ENCODE peak calls at places on chromosome 5, in five cellular contexts. J, D, P, L and E are unnamed samples.

GRCh38 chr5:20166496-20166895 is 178.5 kb upstream of the CDH18 start:
- DNase-seq in J (no peak), D (no peak), P (peak; percentile 1), L (no peak), E (no peak)

GRCh38 chr5:7886849-7887460 is 18.0 kb downstream of the MTRR start:
- DNase-seq in J (no peak), D (no peak), P (peak; percentile 24), L (no peak), E (no peak)

GRCh38 chr5:122895141-122895540 is 49.7 kb downstream of the SNX24 start:
- DNase-seq in J (no peak), D (no peak), P (no peak), L (no peak), E (no peak)

GRCh38 chr5:43603535-43604363 is 769 bp downstream of the NNT start:
- DNase-seq in J (peak; percentile 77), D (peak; percentile 83), P (peak; percentile 29), L (peak; percentile 35), E (peak; percentile 77)

GRCh38 chr5:96321371-96321770 is 111.7 kb downstream of the PCSK1 start:
- DNase-seq in J (no peak), D (no peak), P (no peak), L (no peak), E (no peak)

GRCh38 chr5:112063191-112063590 is 306.2 kb upstream of the NREP start:
- DNase-seq in J (no peak), D (no peak), P (no peak), L (no peak), E (no peak)

GRCh38 chr5:154403776-154404387 is 41.9 kb upstream of the SAP30L start:
- DNase-seq in J (no peak), D (no peak), P (no peak), L (no peak), E (no peak)

GRCh38 chr5:92944903-92945629 is 636.0 kb downstream of the NR2F1-AS1 start:
- DNase-seq in J (no peak), D (no peak), P (no peak), L (no peak), E (no peak)

GRCh38 chr5:113230711-113231652 is 203.8 kb downstream of the TSSK1B start:
- DNase-seq in J (no peak), D (no peak), P (no peak), L (no peak), E (no peak)

GRCh38 chr5:120535900-120536299 is 71.8 kb downstream of the PRR16 start:
- DNase-seq in J (no peak), D (no peak), P (no peak), L (no peak), E (no peak)

GRCh38 chr5:132295505-132296411 is 1.6 kb downstream of the SLC22A4 start:
- DNase-seq in J (no peak), D (no peak), P (no peak), L (no peak), E (no peak)

GRCh38 chr5:86951761-86952160 is 315.9 kb upstream of the RASA1 start:
- DNase-seq in J (no peak), D (no peak), P (peak; percentile 67), L (no peak), E (no peak)

GRCh38 chr5:136814621-136815378 is 449.5 kb upstream of the TRPC7 start:
- DNase-seq in J (no peak), D (peak; percentile 17), P (no peak), L (no peak), E (no peak)

GRCh38 chr5:146731909-146732659 is 146.5 kb downstream of the PPP2R2B start:
- DNase-seq in J (no peak), D (no peak), P (peak; percentile 81), L (no peak), E (no peak)

GRCh38 chr5:42811591-42812392 is at the start of gene SELENOP:
- DNase-seq in J (no peak), D (peak; percentile 30), P (peak; percentile 87), L (peak; percentile 72), E (peak; percentile 72)

GRCh38 chr5:98004463-98004862 is 769.0 kb upstream of the RGMB start:
- DNase-seq in J (no peak), D (no peak), P (no peak), L (no peak), E (no peak)

GRCh38 chr5:40754381-40755092 is 1.2 kb downstream of the TTC33 start:
- DNase-seq in J (no peak), D (no peak), P (peak; percentile 27), L (no peak), E (no peak)

GRCh38 chr5:68428232-68428811 is 212.8 kb downstream of the PIK3R1 start:
- DNase-seq in J (no peak), D (no peak), P (no peak), L (no peak), E (no peak)

GRCh38 chr5:178418471-178419010 is 171.7 kb downstream of the COL23A1 start:
- DNase-seq in J (no peak), D (no peak), P (no peak), L (no peak), E (no peak)

GRCh38 chr5:42035526-42035925 is 110.4 kb downstream of the FBXO4 start:
- DNase-seq in J (no peak), D (no peak), P (no peak), L (no peak), E (no peak)

GRCh38 chr5:134136221-134136631 is 21.7 kb downstream of the TCF7 start:
- DNase-seq in J (no peak), D (no peak), P (no peak), L (no peak), E (peak; percentile 30)

GRCh38 chr5:159257007-159257406 is 6.1 kb upstream of the UBLCP1 start:
- DNase-seq in J (no peak), D (no peak), P (no peak), L (no peak), E (no peak)

GRCh38 chr5:123673107-123673506 is 161.1 kb downstream of the CSNK1G3 start:
- DNase-seq in J (no peak), D (no peak), P (peak; percentile 44), L (no peak), E (no peak)

DNA sequence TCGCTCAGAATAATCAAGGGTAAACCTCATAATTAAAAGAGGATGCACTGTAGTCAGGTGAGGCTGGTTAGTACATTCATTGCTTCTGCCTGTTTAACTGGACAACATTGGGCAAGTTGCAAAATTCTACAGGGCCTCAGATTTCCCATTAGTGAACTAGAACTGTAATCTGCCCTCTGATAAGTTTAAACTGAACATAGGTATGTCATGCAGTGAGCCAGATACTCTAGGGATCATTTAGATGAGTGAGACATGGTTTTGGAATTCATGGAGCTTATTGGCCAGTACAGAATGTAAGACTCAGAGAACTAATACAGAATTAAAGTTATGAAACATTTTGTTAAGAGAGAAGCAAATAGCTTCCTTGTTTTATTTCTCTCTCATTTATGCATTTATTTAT is 35.9 kb downstream of the RNF44 start:
- DNase-seq in J (no peak), D (no peak), P (no peak), L (no peak), E (no peak)
- H3K4me3 ChIP-seq in J (no peak overlapping the region), D (no peak overlapping the region), P (no peak overlapping the region), L (no peak overlapping the region), E (no peak overlapping the region)

DNA sequence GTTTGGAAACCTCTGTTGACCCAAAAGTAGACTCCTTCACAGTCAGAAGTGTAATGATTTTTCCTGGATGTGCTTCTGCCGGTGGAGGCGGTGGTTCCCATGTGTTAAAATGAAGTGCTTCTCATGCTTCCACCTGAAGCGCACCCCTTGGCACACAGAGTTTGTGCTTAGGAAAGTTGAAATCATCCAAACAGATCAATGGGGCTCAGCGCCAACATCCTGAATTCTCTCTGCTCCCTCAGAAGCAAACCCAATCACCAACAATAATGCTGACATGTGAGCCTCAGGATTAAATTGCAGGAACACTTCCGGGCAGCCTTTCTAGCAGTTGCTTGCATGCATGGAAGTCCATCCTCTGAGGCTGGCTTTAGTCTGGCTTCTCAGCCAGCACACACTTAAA is 71.0 kb downstream of the MED10 start:
- DNase-seq in J (no peak), D (no peak), P (no peak), L (no peak), E (no peak)
- H3K27me3 ChIP-seq in J (no peaks in the 10 kb centered on the region), D (no peaks in the 10 kb centered on the region), P (no peaks in the 10 kb centered on the region), L (no peaks in the 10 kb centered on the region), E (no peaks in the 10 kb centered on the region)

DNA sequence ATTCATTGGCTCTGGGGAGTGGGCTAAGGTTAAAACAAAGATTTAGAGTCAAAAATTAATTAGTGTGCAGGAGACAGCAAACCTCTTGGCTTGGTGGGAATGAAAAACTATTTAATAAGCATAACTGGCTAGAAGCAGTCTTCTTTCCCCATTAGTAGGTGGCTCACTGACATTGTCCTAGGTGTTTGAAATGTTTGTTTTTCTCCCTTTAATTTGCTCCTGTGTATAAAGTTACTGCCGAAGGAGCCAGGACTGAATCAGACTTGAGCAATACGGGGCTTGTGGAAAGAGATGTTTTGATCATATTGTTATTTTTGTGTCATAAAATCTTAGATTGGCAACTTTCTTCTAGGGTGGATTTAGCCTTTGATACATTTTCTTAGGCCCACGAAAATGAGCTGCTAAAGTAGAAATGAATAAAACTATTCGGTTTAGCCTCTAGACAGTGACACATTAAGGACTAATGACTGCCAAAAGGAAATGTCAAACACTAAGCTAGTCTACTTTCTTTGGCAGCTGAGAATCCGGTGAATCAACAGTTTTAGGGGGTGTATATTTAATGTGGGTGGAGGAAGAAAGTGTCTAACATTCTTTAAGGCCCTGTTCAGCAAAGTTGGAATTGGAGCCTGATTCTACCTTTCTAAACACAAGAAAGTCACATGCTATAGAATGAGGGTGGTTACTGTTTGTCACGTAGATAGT is 30.2 kb downstream of the LRRTM2 start:
- DNase-seq in J (no peak), D (no peak), P (no peak), L (no peak), E (no peak)
- H3K4me3 ChIP-seq in J (no peak overlapping the region), D (peak overlapping the region; percentile 33), P (no peak overlapping the region), L (no peak overlapping the region), E (no peak overlapping the region)

DNA sequence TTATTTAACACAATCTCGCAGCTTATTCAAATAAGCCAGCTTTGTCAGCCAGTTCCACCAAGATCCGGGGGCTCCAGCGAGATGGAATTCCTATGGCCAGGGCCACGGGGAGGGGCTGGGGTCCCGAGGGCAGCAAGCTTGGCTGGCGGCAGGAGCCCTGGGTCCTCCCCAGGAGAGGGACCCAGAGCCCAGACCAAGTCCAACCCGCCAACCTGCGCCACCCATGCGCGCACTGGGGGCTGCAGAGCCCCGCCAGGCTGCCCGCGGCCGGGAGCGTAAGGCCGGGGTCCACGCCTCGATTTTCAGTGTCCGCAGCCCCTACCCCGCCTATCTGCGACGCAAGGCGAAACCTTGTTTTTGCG is 7.3 kb downstream of the IRX4 start:
- DNase-seq in J (no peak), D (no peak), P (peak; percentile 16), L (no peak), E (no peak)
- H3K27me3 ChIP-seq in J (peaks cover 18% of the 10 kb centered on the region), D (no peaks in the 10 kb centered on the region), P (peaks cover 64% of the 10 kb centered on the region), L (peaks cover 2% of the 10 kb centered on the region), E (peaks cover 33% of the 10 kb centered on the region)

GRCh38 chr5:175059687-175060194 is 335.4 kb downstream of the MSX2 start:
- DNase-seq in J (peak; percentile 33), D (peak; percentile 24), P (peak; percentile 92), L (no peak), E (no peak)

GRCh38 chr5:175056831-175057230 is 332.4 kb downstream of the MSX2 start:
- DNase-seq in J (no peak), D (no peak), P (no peak), L (no peak), E (no peak)

DNA sequence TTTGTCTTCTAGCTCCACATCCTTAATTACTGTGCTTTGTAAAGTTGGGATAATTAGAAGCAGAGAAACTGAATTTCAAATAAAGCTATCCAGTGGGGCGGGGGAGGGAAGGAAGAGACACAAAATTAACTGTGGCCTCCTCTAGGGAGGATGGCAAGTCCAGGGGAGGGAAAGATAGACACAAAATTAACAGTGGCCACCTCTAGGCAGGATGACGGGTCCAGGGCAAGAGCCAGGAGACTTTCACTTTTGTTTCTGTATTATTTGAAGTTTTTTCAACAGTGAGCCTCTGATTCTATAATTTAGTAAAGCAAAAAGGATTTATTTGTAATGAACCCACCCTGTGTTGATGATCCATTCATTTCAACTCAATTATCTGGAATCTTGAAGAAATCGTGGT is 335.9 kb downstream of the MSX2 start:
- DNase-seq in J (no peak), D (no peak), P (no peak), L (no peak), E (no peak)
- H3K4me3 ChIP-seq in J (peak overlapping the region; percentile 10), D (no peak overlapping the region), P (no peak overlapping the region), L (no peak overlapping the region), E (no peak overlapping the region)